ENCODE peak calls at places on chromosomes 13 and 19, in four cellular contexts. B, E, I and P are unnamed samples.

GRCh38 chr13:95254341-95254740 is 46.9 kb downstream of the ABCC4 start:
- DNase-seq in B (no peak), E (no peak), I (no peak), P (no peak)

GRCh38 chr13:106466691-106467405 is 68.6 kb downstream of the EFNB2 start:
- DNase-seq in B (no peak), E (no peak), I (no peak), P (no peak)

GRCh38 chr19:9913237-9914000 is 22.9 kb downstream of the OLFM2 start:
- DNase-seq in B (no peak), E (no peak), I (no peak), P (peak)

GRCh38 chr19:2983351-2984195 is 6.2 kb downstream of the TLE6 start:
- DNase-seq in B (no peak), E (peak), I (peak), P (peak)

GRCh38 chr13:48630291-48630690 is 23.4 kb upstream of the CYSLTR2 start:
- DNase-seq in B (no peak), E (no peak), I (no peak), P (no peak)

GRCh38 chr13:79966502-79966901 is 374.4 kb downstream of the SPRY2 start:
- DNase-seq in B (no peak), E (no peak), I (no peak), P (no peak)

GRCh38 chr13:79226938-79227337 is 179.1 kb downstream of the RBM26 start:
- DNase-seq in B (no peak), E (peak), I (no peak), P (no peak)

GRCh38 chr19:30276312-30276884 is 95.8 kb upstream of the ZNF536 start:
- DNase-seq in B (no peak), E (no peak), I (no peak), P (no peak)

GRCh38 chr19:28358604-28359003 is 854.3 kb downstream of the UQCRFS1 start:
- DNase-seq in B (no peak), E (no peak), I (no peak), P (no peak)

GRCh38 chr19:38266070-38266469 is 1.7 kb downstream of the SPINT2 start:
- DNase-seq in B (no peak), E (no peak), I (no peak), P (no peak)

GRCh38 chr19:38319421-38320258 is at the start of gene KCNK6:
- DNase-seq in B (peak), E (no peak), I (no peak), P (no peak)